ENCODE peak calls at places on chromosomes 2 and 18, in nine cellular contexts. Z, B, X, Q, A, P, M, D and K are unnamed samples.

GRCh38 chr2:8545676-8546318 is 136.1 kb upstream of the ID2 start:
- DNase-seq in Z (no peak), B (no peak), X (no peak), Q (no peak), A (no peak), P (no peak), M (no peak), D (no peak), K (no peak)

GRCh38 chr2:48592067-48592466 is 25.6 kb upstream of the GTF2A1L start:
- DNase-seq in Z (no peak), B (no peak), X (no peak), Q (no peak), A (no peak), P (no peak), M (no peak), D (no peak), K (no peak)

GRCh38 chr2:27442282-27442980 is at the start of gene KRTCAP3:
- DNase-seq in Z (no peak), B (no peak), X (peak; percentile 78), Q (no peak), A (no peak), P (peak; percentile 14), M (no peak), D (no peak), K (no peak)

GRCh38 chr18:63346031-63346430 is 21.0 kb downstream of the KDSR start:
- DNase-seq in Z (peak; percentile 6), B (peak; percentile 64), X (no peak), Q (no peak), A (peak; percentile 90), P (no peak), M (no peak), D (no peak), K (no peak)

GRCh38 chr2:241780939-241781569 is 4.4 kb downstream of the GAL3ST2 start:
- DNase-seq in Z (no peak), B (no peak), X (no peak), Q (no peak), A (no peak), P (no peak), M (no peak), D (no peak), K (no peak)

GRCh38 chr2:202023904-202024266 is 9.8 kb upstream of the FZD7 start:
- DNase-seq in Z (no peak), B (no peak), X (no peak), Q (no peak), A (no peak), P (no peak), M (no peak), D (no peak), K (no peak)

GRCh38 chr2:237884681-237885080 is 25.3 kb downstream of the RAMP1 start:
- DNase-seq in Z (no peak), B (no peak), X (no peak), Q (no peak), A (no peak), P (no peak), M (no peak), D (no peak), K (no peak)

GRCh38 chr18:47931707-47932103 is 1.2 kb upstream of the SMAD2 start:
- DNase-seq in Z (no peak), B (peak; percentile 20), X (peak; percentile 14), Q (no peak), A (no peak), P (no peak), M (no peak), D (no peak), K (no peak)

GRCh38 chr2:96326564-96326963 is 1.4 kb downstream of the ITPRIPL1 start:
- DNase-seq in Z (no peak), B (no peak), X (no peak), Q (no peak), A (no peak), P (no peak), M (no peak), D (no peak), K (no peak)

GRCh38 chr2:96325884-96326255 is 753 bp downstream of the ITPRIPL1 start:
- DNase-seq in Z (no peak), B (no peak), X (no peak), Q (no peak), A (no peak), P (no peak), M (no peak), D (no peak), K (no peak)

GRCh38 chr2:96325038-96325883 is at the start of gene ITPRIPL1:
- DNase-seq in Z (no peak), B (peak; percentile 58), X (peak; percentile 57), Q (peak; percentile 26), A (no peak), P (no peak), M (no peak), D (no peak), K (peak; percentile 29)

GRCh38 chr2:96323849-96324248 is 1.3 kb upstream of the ITPRIPL1 start:
- DNase-seq in Z (no peak), B (no peak), X (no peak), Q (no peak), A (no peak), P (no peak), M (no peak), D (no peak), K (no peak)

DNA sequence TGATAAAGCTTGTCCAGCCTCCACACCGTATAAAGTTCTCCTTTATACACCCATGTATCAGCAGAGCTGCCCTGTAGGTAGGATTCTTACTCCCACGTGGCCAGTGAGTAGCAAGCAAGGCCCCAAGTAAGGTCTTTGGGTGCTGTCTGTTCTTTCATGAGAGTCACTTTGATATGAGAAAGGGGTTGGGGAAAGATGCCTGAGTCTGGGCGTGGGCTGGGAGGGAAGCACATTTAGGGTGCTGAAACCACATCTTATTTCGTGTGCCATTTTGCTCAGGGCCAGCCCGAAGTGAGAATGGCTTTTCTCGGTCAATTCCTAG is 440 bp upstream of the ITPRIPL1 start:
- DNase-seq in Z (no peak), B (no peak), X (no peak), Q (no peak), A (no peak), P (no peak), M (no peak), D (no peak), K (no peak)
- H3K4me1 ChIP-seq in Z (peaks cover 5% of the 10 kb centered on the region), B (peaks cover 1% of the 10 kb centered on the region), X (peaks cover 14% of the 10 kb centered on the region), Q (peaks cover 49% of the 10 kb centered on the region), A (peaks cover 28% of the 10 kb centered on the region), P (peaks cover 28% of the 10 kb centered on the region), M (peaks cover 26% of the 10 kb centered on the region), D (peaks cover 18% of the 10 kb centered on the region), K (peaks cover 24% of the 10 kb centered on the region)

DNA sequence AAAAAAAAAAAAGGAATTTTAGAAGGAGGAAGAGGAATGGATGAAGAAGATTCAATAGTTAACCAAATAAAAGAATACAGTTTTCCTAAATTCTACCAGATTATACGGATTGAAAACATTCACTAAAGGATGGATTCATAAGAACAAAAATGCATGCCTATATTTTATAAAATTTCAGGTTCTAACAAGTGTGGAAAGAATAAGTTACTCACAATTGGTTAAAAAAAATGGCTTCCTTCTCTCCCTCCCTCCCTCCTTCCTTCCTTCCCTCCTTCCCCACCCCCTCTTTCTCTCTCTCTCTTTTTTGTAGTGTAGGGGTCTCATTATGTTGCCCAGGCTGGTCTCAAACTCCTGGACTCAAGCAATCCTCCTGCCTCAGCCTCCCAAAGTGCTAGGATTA is 1.6 kb upstream of the TP53I3 start:
- DNase-seq in Z (no peak), B (no peak), X (no peak), Q (no peak), A (no peak), P (no peak), M (no peak), D (no peak), K (no peak)
- TF ChIP-seq EZH2 in Z (no peak), B (no peak), X (no peak), Q (no peak), A (no peak), P (no peak), M (no peak), D (no peak), K (no peak)

GRCh38 chr2:102101097-102101843 is 41.3 kb upstream of the IL1R1 start:
- DNase-seq in Z (no peak), B (no peak), X (no peak), Q (no peak), A (no peak), P (no peak), M (no peak), D (no peak), K (no peak)

GRCh38 chr2:102100371-102101096 is 42.0 kb upstream of the IL1R1 start:
- DNase-seq in Z (peak; percentile 92), B (peak; percentile 86), X (no peak), Q (peak; percentile 91), A (peak; percentile 89), P (peak; percentile 78), M (no peak), D (peak; percentile 95), K (no peak)

GRCh38 chr2:102099536-102100293 is 42.8 kb upstream of the IL1R1 start:
- DNase-seq in Z (peak; percentile 38), B (peak; percentile 33), X (no peak), Q (no peak), A (peak; percentile 44), P (peak; percentile 43), M (no peak), D (peak; percentile 38), K (no peak)

GRCh38 chr2:102096103-102096502 is 46.4 kb upstream of the IL1R1 start:
- DNase-seq in Z (no peak), B (no peak), X (no peak), Q (no peak), A (no peak), P (no peak), M (no peak), D (no peak), K (no peak)

GRCh38 chr2:102098756-102099155 is 43.8 kb upstream of the IL1R1 start:
- DNase-seq in Z (no peak), B (no peak), X (no peak), Q (no peak), A (peak; percentile 76), P (peak; percentile 81), M (no peak), D (no peak), K (no peak)
- H3K4me1 ChIP-seq in Z (peaks cover 5% of the 10 kb centered on the region), B (peaks cover 37% of the 10 kb centered on the region), X (peaks cover 2% of the 10 kb centered on the region), Q (peaks cover 61% of the 10 kb centered on the region), A (peaks cover 30% of the 10 kb centered on the region), P (peaks cover 42% of the 10 kb centered on the region), M (no peaks in the 10 kb centered on the region), D (peaks cover 3% of the 10 kb centered on the region), K (peaks cover 7% of the 10 kb centered on the region)

GRCh38 chr2:170819941-170820646 is 3.4 kb downstream of the GAD1 start:
- DNase-seq in Z (no peak), B (no peak), X (no peak), Q (no peak), A (no peak), P (no peak), M (no peak), D (no peak), K (no peak)

GRCh38 chr2:170822292-170822884 is 5.7 kb downstream of the GAD1 start:
- DNase-seq in Z (no peak), B (peak; percentile 14), X (no peak), Q (no peak), A (no peak), P (no peak), M (no peak), D (no peak), K (no peak)

GRCh38 chr2:170820647-170821630 is 4.3 kb downstream of the GAD1 start:
- DNase-seq in Z (no peak), B (no peak), X (peak; percentile 47), Q (no peak), A (no peak), P (no peak), M (no peak), D (no peak), K (no peak)

GRCh38 chr2:170822885-170823799 is 6.5 kb downstream of the GAD1 start:
- DNase-seq in Z (no peak), B (peak; percentile 39), X (peak; percentile 66), Q (no peak), A (no peak), P (no peak), M (no peak), D (no peak), K (no peak)

DNA sequence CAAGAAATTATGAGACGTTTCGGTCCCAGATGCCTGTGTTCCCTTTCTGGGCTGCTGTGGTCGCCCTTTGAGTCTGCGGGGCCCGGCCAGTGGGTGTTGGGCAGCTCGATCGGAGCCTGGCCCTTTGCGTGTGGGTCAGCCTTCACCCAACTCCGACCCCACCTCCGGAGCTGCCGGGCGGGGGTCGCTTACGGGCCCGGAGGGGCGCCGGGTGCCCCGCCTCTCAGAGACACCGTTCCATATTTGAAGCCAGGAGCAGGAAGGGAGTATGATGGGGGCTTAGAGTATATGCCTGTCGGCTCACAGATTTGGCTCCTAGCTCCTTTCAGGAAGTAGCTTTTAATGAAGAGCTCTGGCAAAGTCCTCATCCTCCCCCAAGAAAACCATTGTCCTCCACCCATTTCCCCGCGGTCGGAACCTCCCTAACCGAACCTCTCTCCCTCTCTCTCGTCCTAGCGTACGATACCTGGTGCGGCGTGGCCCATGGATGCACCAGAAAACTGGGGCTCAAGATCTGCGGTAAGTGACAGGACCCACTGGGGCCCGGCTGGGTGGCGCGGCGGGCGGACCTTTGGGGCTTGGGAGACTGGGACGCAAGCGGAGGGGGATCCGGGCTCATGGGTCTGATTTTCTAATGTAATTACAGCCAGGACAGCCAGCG is 5.1 kb downstream of the GAD1 start:
- DNase-seq in Z (no peak), B (no peak), X (no peak), Q (no peak), A (no peak), P (no peak), M (no peak), D (no peak), K (no peak)
- TF ChIP-seq EZH2 in Z (no peak), B (no peak), X (no peak), Q (no peak), A (peak; percentile 25), P (no peak), M (no peak), D (no peak), K (peak; percentile 7)